ENCODE peak calls at places on chromosome 3, in four cellular contexts. Y is A549, T is H1, H is HepG2. K is an unnamed sample.

GRCh38 chr3:61961882-61962281 is 400.5 kb downstream of the PTPRG start:
- DNase-seq in Y (no peak), T (no peak), H (no peak), K (no peak)

GRCh38 chr3:168459229-168459784 is 363.6 kb upstream of the GOLIM4 start:
- DNase-seq in Y (no peak), T (no peak), H (no peak), K (no peak)

GRCh38 chr3:98777286-98777685 is 14.1 kb downstream of the ST3GAL6 start:
- DNase-seq in Y (no peak), T (no peak), H (peak), K (no peak)

GRCh38 chr3:120496278-120496975 is 45.6 kb upstream of the FSTL1 start:
- DNase-seq in Y (peak), T (no peak), H (no peak), K (no peak)

GRCh38 chr3:170368921-170369320 is 11.4 kb downstream of the SKIL start:
- DNase-seq in Y (no peak), T (no peak), H (no peak), K (no peak)

GRCh38 chr3:134428396-134428795 is 54.1 kb upstream of the AMOTL2 start:
- DNase-seq in Y (no peak), T (no peak), H (no peak), K (no peak)

GRCh38 chr3:88203537-88204143 is 53.9 kb downstream of the C3orf38 start:
- DNase-seq in Y (peak), T (no peak), H (peak), K (peak)

GRCh38 chr3:186097663-186098451 is 11.0 kb downstream of the ETV5 start:
- DNase-seq in Y (peak), T (no peak), H (peak), K (peak)

GRCh38 chr3:131518682-131519081 is 15.9 kb upstream of the MRPL3 start:
- DNase-seq in Y (no peak), T (no peak), H (no peak), K (no peak)

GRCh38 chr3:180420804-180421203 is 181.2 kb upstream of the TTC14 start:
- DNase-seq in Y (no peak), T (no peak), H (no peak), K (no peak)

GRCh38 chr3:158509891-158510290 is 61.1 kb upstream of the MLF1 start:
- DNase-seq in Y (no peak), T (no peak), H (no peak), K (no peak)

GRCh38 chr3:129632056-129632455 is 25.6 kb upstream of the PLXND1 start:
- DNase-seq in Y (no peak), T (no peak), H (no peak), K (no peak)

GRCh38 chr3:127612966-127613365 is 14.8 kb downstream of the MCM2 start:
- DNase-seq in Y (no peak), T (no peak), H (no peak), K (no peak)

GRCh38 chr3:31871939-31872507 is 109.0 kb downstream of the OSBPL10 start:
- DNase-seq in Y (no peak), T (no peak), H (no peak), K (no peak)

GRCh38 chr3:195119461-195120198 is 151.3 kb downstream of the XXYLT1 start:
- DNase-seq in Y (no peak), T (peak), H (peak), K (no peak)

GRCh38 chr3:114338651-114339357 is 45.0 kb downstream of the TIGIT start:
- DNase-seq in Y (no peak), T (no peak), H (no peak), K (no peak)

GRCh38 chr3:38608961-38609360 is 40.5 kb downstream of the SCN5A start:
- DNase-seq in Y (no peak), T (no peak), H (no peak), K (no peak)

GRCh38 chr3:31277582-31277981 is 255.1 kb upstream of the STT3B start:
- DNase-seq in Y (no peak), T (no peak), H (no peak), K (no peak)

GRCh38 chr3:128685001-128685726 is 34.5 kb upstream of the RPN1 start:
- DNase-seq in Y (no peak), T (no peak), H (no peak), K (no peak)

GRCh38 chr3:5787863-5788488 is 600.5 kb downstream of the EDEM1 start:
- DNase-seq in Y (peak), T (peak), H (no peak), K (no peak)

GRCh38 chr3:43782541-43782940 is 91.8 kb downstream of the ABHD5 start:
- DNase-seq in Y (no peak), T (no peak), H (no peak), K (no peak)

GRCh38 chr3:184261270-184262165 is at the start of gene CAMK2N2:
- DNase-seq in Y (peak), T (no peak), H (peak), K (peak)

GRCh38 chr3:32026583-32026982 is 45.0 kb downstream of the ZNF860 start:
- DNase-seq in Y (no peak), T (no peak), H (no peak), K (no peak)

GRCh38 chr3:171256445-171257250 is 203.6 kb downstream of the TNIK start:
- DNase-seq in Y (no peak), T (no peak), H (no peak), K (no peak)

GRCh38 chr3:39519076-39519475 is 51.6 kb downstream of the MOBP start:
- DNase-seq in Y (no peak), T (no peak), H (no peak), K (no peak)

GRCh38 chr3:184685646-184686045 is 26.2 kb downstream of the MAGEF1 start:
- DNase-seq in Y (no peak), T (peak), H (no peak), K (no peak)

GRCh38 chr3:140629351-140630137 is 48.3 kb upstream of the TRIM42 start:
- DNase-seq in Y (no peak), T (no peak), H (peak), K (no peak)

GRCh38 chr3:30227571-30228301 is 378.7 kb upstream of the TGFBR2 start:
- DNase-seq in Y (peak), T (no peak), H (peak), K (no peak)

GRCh38 chr3:60497922-60498321 is 753.3 kb downstream of the FHIT start:
- DNase-seq in Y (no peak), T (no peak), H (no peak), K (no peak)

GRCh38 chr3:49465269-49466034 is 4.6 kb upstream of the DAG1 start:
- DNase-seq in Y (no peak), T (no peak), H (peak), K (peak)

GRCh38 chr3:139811331-139811730 is 123.7 kb upstream of the CLSTN2 start:
- DNase-seq in Y (no peak), T (no peak), H (no peak), K (no peak)

GRCh38 chr3:146493761-146494160 is 24.4 kb upstream of the PLSCR2 start:
- DNase-seq in Y (no peak), T (no peak), H (no peak), K (no peak)

GRCh38 chr3:188439080-188439479 is 285.1 kb downstream of the LPP start:
- DNase-seq in Y (no peak), T (no peak), H (no peak), K (no peak)

GRCh38 chr3:13207975-13208705 is 134.9 kb upstream of the IQSEC1 start:
- DNase-seq in Y (no peak), T (no peak), H (no peak), K (no peak)
- TF ChIP-seq EP300 in Y (no peak), T (no peak), H (no peak), K (no peak)

DNA sequence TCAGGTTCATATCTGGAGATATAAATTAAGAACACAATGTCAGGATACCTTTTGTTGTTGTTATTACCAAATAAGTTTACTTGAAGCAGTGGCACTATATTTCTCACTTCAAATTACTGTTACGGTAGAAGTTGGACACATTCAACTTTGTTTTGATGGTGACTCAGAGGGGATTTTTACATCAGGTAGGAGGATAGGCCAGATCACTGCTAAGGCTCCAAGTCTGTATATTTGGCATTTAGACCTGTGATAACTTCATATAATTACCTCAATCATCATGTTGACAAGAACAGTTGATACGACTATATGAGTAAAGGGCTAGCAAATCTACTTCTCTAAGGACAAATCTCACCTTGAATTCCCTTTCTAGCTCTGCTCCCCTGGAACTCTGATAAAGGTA is 15.6 kb downstream of the LZTFL1 start:
- DNase-seq in Y (no peak), T (no peak), H (no peak), K (no peak)
- TF ChIP-seq RAD21 in Y (no peak), T (no peak), H (no peak), K (no peak)

GRCh38 chr3:52518723-52519444 is 14.8 kb downstream of the NT5DC2 start:
- DNase-seq in Y (no peak), T (no peak), H (no peak), K (peak)

GRCh38 chr3:52516509-52517195 is 17.0 kb downstream of the NT5DC2 start:
- DNase-seq in Y (no peak), T (no peak), H (no peak), K (no peak)

GRCh38 chr3:52520141-52520667 is 13.5 kb downstream of the NT5DC2 start:
- DNase-seq in Y (no peak), T (no peak), H (no peak), K (no peak)

GRCh38 chr3:52519445-52520140 is 14.1 kb downstream of the NT5DC2 start:
- DNase-seq in Y (no peak), T (no peak), H (no peak), K (no peak)

GRCh38 chr3:52517796-52518722 is 15.6 kb downstream of the NT5DC2 start:
- DNase-seq in Y (no peak), T (no peak), H (no peak), K (no peak)
- TF ChIP-seq MAFK in Y (no peak), T (no peak), H (no peak), K (no peak)

GRCh38 chr3:28018925-28019718 is 222.3 kb upstream of the CMC1 start:
- DNase-seq in Y (no peak), T (no peak), H (no peak), K (no peak)

GRCh38 chr3:28008235-28008634 is 233.2 kb upstream of the CMC1 start:
- DNase-seq in Y (no peak), T (no peak), H (no peak), K (no peak)

GRCh38 chr3:28012830-28013229 is 228.6 kb upstream of the CMC1 start:
- DNase-seq in Y (no peak), T (no peak), H (no peak), K (no peak)

GRCh38 chr3:28019740-28020139 is 221.7 kb upstream of the CMC1 start:
- DNase-seq in Y (no peak), T (no peak), H (no peak), K (no peak)

DNA sequence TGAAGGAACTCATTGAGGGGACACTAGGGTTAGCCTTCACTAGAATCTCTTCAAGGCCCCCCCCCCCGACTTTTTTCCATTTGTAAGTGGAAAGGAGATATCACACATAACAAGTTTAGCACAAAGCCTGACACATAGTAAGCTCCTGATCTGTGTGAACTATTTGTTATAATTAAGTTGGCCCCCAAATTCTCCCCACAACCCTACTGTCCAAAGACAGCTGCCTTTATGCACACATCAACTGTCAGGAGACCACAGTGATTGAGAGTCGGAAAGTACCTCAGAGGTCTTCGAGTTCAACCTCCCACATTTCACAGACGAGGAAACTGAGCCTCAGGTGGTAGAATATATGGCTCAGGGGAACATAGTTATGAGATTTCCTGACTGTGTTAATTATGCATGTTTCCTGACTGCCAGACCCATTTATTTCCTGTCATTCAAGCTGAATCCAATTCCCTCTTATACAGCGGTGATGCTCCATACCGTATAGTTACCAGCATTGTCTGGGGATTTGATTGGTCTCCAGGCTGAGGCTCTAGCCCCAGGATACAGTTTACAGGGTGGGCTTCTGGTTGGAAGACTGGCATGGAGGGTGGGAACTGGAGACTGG is 227.4 kb upstream of the CMC1 start:
- DNase-seq in Y (no peak), T (no peak), H (no peak), K (no peak)
- TF ChIP-seq EP300 in Y (no peak), T (no peak), H (no peak), K (no peak)